ENCODE peak calls at places on chromosomes 6 and 20, in ten cellular contexts. One of them, this sample, is unnamed.
A peak's percentile ranks its signal among the peaks of the same experiment; 100 is the strongest.

GRCh38 chr6:159043986-159044385 is 805 bp downstream of the TAGAP start:
- DNase-seq in GM06990: no peak
- DNase-seq in BE2C: no peak
- DNase-seq in upper lobe of right lung: no peak
- DNase-seq in RWPE1: no peak
- DNase-seq in uterus: no peak
- DNase-seq in endothelial cell: no peak
- DNase-seq in fibroblast of pulmonary artery: no peak
- DNase-seq in endodermal cell: no peak
- DNase-seq in GM13976: no peak
- DNase-seq in this sample: no peak

GRCh38 chr6:71855406-71855805 is 30.9 kb upstream of the RIMS1 start:
- DNase-seq in GM06990: peak; percentile 37
- DNase-seq in BE2C: no peak
- DNase-seq in upper lobe of right lung: no peak
- DNase-seq in RWPE1: no peak
- DNase-seq in uterus: no peak
- DNase-seq in endothelial cell: no peak
- DNase-seq in fibroblast of pulmonary artery: no peak
- DNase-seq in endodermal cell: no peak
- DNase-seq in GM13976: peak; percentile 21
- DNase-seq in this sample: no peak

GRCh38 chr6:53896237-53896636 is 101.4 kb downstream of the LRRC1 start:
- DNase-seq in GM06990: no peak
- DNase-seq in BE2C: no peak
- DNase-seq in upper lobe of right lung: no peak
- DNase-seq in RWPE1: peak; percentile 5
- DNase-seq in uterus: no peak
- DNase-seq in endothelial cell: no peak
- DNase-seq in fibroblast of pulmonary artery: peak; percentile 53
- DNase-seq in endodermal cell: no peak
- DNase-seq in GM13976: no peak
- DNase-seq in this sample: no peak

GRCh38 chr20:5002077-5002413 is 735 bp upstream of the SLC23A2 start:
- DNase-seq in GM06990: no peak
- DNase-seq in BE2C: peak; percentile 20
- DNase-seq in upper lobe of right lung: no peak
- DNase-seq in RWPE1: no peak
- DNase-seq in uterus: peak; percentile 18
- DNase-seq in endothelial cell: no peak
- DNase-seq in fibroblast of pulmonary artery: no peak
- DNase-seq in endodermal cell: peak; percentile 85
- DNase-seq in GM13976: no peak
- DNase-seq in this sample: no peak

GRCh38 chr6:101980924-101981323 is 587.4 kb downstream of the GRIK2 start:
- DNase-seq in GM06990: no peak
- DNase-seq in BE2C: peak; percentile 42
- DNase-seq in upper lobe of right lung: no peak
- DNase-seq in RWPE1: no peak
- DNase-seq in uterus: no peak
- DNase-seq in endothelial cell: no peak
- DNase-seq in fibroblast of pulmonary artery: no peak
- DNase-seq in endodermal cell: no peak
- DNase-seq in GM13976: no peak
- DNase-seq in this sample: no peak

GRCh38 chr20:25139061-25139705 is 56.3 kb upstream of the ENTPD6 start:
- DNase-seq in GM06990: no peak
- DNase-seq in BE2C: no peak
- DNase-seq in upper lobe of right lung: no peak
- DNase-seq in RWPE1: peak; percentile 42
- DNase-seq in uterus: no peak
- DNase-seq in endothelial cell: no peak
- DNase-seq in fibroblast of pulmonary artery: no peak
- DNase-seq in endodermal cell: peak; percentile 58
- DNase-seq in GM13976: no peak
- DNase-seq in this sample: no peak

GRCh38 chr6:62285612-62286469 is at the start of gene KHDRBS2:
- DNase-seq in GM06990: peak; percentile 71
- DNase-seq in BE2C: peak; percentile 74
- DNase-seq in upper lobe of right lung: peak; percentile 95
- DNase-seq in RWPE1: peak; percentile 11
- DNase-seq in uterus: peak; percentile 60
- DNase-seq in endothelial cell: no peak
- DNase-seq in fibroblast of pulmonary artery: peak; percentile 0
- DNase-seq in endodermal cell: peak; percentile 99
- DNase-seq in GM13976: peak; percentile 85
- DNase-seq in this sample: peak; percentile 87

GRCh38 chr6:20424679-20425078 is 23.0 kb downstream of the E2F3 start:
- DNase-seq in GM06990: no peak
- DNase-seq in BE2C: no peak
- DNase-seq in upper lobe of right lung: no peak
- DNase-seq in RWPE1: no peak
- DNase-seq in uterus: no peak
- DNase-seq in endothelial cell: no peak
- DNase-seq in fibroblast of pulmonary artery: peak; percentile 63
- DNase-seq in endodermal cell: peak; percentile 68
- DNase-seq in GM13976: no peak
- DNase-seq in this sample: no peak

GRCh38 chr6:5937936-5938706 is 68.6 kb downstream of the NRN1 start:
- DNase-seq in GM06990: no peak
- DNase-seq in BE2C: no peak
- DNase-seq in upper lobe of right lung: no peak
- DNase-seq in RWPE1: no peak
- DNase-seq in uterus: no peak
- DNase-seq in endothelial cell: no peak
- DNase-seq in fibroblast of pulmonary artery: no peak
- DNase-seq in endodermal cell: peak; percentile 66
- DNase-seq in GM13976: no peak
- DNase-seq in this sample: no peak

GRCh38 chr20:44041001-44041400 is 126.3 kb downstream of the TOX2 start:
- DNase-seq in GM06990: no peak
- DNase-seq in BE2C: no peak
- DNase-seq in upper lobe of right lung: peak; percentile 33
- DNase-seq in RWPE1: no peak
- DNase-seq in uterus: no peak
- DNase-seq in endothelial cell: no peak
- DNase-seq in fibroblast of pulmonary artery: no peak
- DNase-seq in endodermal cell: no peak
- DNase-seq in GM13976: no peak
- DNase-seq in this sample: peak; percentile 59

GRCh38 chr6:39416728-39417127 is 94.2 kb upstream of the KCNK16 start:
- DNase-seq in GM06990: no peak
- DNase-seq in BE2C: no peak
- DNase-seq in upper lobe of right lung: no peak
- DNase-seq in RWPE1: peak; percentile 87
- DNase-seq in uterus: no peak
- DNase-seq in endothelial cell: no peak
- DNase-seq in fibroblast of pulmonary artery: peak; percentile 74
- DNase-seq in endodermal cell: no peak
- DNase-seq in GM13976: no peak
- DNase-seq in this sample: no peak

GRCh38 chr6:42460892-42461291 is 9.2 kb upstream of the TRERF1 start:
- DNase-seq in GM06990: no peak
- DNase-seq in BE2C: no peak
- DNase-seq in upper lobe of right lung: no peak
- DNase-seq in RWPE1: no peak
- DNase-seq in uterus: no peak
- DNase-seq in endothelial cell: no peak
- DNase-seq in fibroblast of pulmonary artery: no peak
- DNase-seq in endodermal cell: no peak
- DNase-seq in GM13976: no peak
- DNase-seq in this sample: no peak

DNA sequence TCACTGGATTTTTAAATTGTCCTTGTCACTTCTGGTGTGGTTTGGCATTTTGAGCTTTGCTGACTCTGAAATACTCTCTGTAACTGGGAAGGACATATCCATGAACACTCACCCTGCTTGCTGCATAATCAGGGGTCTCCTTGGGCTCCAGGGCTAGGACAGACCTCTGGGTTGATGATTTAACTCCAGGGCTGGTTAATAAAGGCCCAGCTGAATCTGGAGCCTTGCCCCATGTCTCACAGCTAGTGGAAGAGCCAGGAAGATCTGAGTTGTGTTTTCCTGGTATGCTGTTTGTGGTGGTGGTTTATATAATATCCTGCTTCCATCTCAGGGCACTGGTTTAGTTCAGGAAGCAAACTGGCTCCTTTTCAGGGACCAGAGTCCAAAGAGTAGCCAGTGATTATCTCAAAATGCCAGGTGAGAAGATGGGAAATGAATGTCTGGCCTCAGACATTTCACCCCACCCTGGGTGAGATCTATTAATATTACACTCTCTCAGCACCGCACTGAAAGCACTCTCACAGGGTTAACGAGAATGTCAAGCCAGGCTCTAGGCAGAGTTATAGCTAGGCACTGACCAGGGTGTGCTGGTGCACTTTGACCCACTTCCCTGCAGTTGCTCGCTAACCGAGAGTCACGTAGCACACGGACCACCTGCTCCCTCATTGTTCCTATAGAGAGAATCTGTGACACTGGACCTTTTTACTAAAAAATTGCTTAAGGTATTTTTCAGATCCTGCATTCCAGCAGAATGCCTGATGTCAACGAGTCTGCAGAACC is 90.1 kb upstream of the SLC22A16 start:
- DNase-seq in GM06990: no peak
- DNase-seq in BE2C: no peak
- DNase-seq in upper lobe of right lung: no peak
- DNase-seq in RWPE1: no peak
- DNase-seq in uterus: no peak
- DNase-seq in endothelial cell: no peak
- DNase-seq in fibroblast of pulmonary artery: no peak
- DNase-seq in endodermal cell: no peak
- DNase-seq in GM13976: no peak
- DNase-seq in this sample: no peak
- TF ChIP-seq CTCF in GM06990: no peak
- TF ChIP-seq CTCF in BE2C: no peak
- TF ChIP-seq CTCF in upper lobe of right lung: no peak
- TF ChIP-seq CTCF in RWPE1: no peak
- TF ChIP-seq CTCF in uterus: no peak
- TF ChIP-seq CTCF in endothelial cell: no peak
- TF ChIP-seq CTCF in fibroblast of pulmonary artery: no peak
- TF ChIP-seq CTCF in endodermal cell: no peak
- TF ChIP-seq CTCF in GM13976: no peak
- TF ChIP-seq CTCF in this sample: no peak

GRCh38 chr6:121305957-121306607 is 28.2 kb downstream of the TBC1D32 start:
- DNase-seq in GM06990: peak; percentile 3
- DNase-seq in BE2C: no peak
- DNase-seq in upper lobe of right lung: no peak
- DNase-seq in RWPE1: peak; percentile 40
- DNase-seq in uterus: no peak
- DNase-seq in endothelial cell: no peak
- DNase-seq in fibroblast of pulmonary artery: peak; percentile 63
- DNase-seq in endodermal cell: no peak
- DNase-seq in GM13976: peak; percentile 32
- DNase-seq in this sample: no peak
- TF ChIP-seq CTCF in GM06990: peak; percentile 58
- TF ChIP-seq CTCF in BE2C: peak; percentile 65
- TF ChIP-seq CTCF in upper lobe of right lung: peak; percentile 58
- TF ChIP-seq CTCF in RWPE1: peak; percentile 65
- TF ChIP-seq CTCF in uterus: peak; percentile 20
- TF ChIP-seq CTCF in endothelial cell: peak; percentile 68
- TF ChIP-seq CTCF in fibroblast of pulmonary artery: peak; percentile 61
- TF ChIP-seq CTCF in endodermal cell: peak; percentile 87
- TF ChIP-seq CTCF in GM13976: peak; percentile 57
- TF ChIP-seq CTCF in this sample: peak; percentile 84

DNA sequence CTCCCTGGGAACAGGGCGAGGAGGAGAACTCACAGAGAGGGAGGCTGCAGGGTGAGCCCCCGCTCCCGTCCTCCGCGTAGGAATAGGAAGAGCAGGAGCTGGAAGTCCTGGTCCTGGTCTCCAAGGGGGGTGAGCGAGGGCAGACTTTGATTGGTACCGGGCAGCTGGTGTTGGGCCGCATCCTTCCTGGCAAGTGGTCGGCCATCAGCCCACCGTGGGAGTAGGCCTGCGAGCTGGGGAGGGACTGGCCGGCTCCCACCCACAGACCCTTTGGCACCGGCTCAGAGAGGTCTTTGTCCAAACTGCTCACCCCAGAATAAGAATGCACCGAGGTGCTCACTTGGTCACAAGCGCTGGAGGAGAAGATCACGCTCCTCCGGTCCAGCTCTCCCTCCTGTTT is 56.2 kb downstream of the GJA10 start:
- DNase-seq in GM06990: no peak
- DNase-seq in BE2C: no peak
- DNase-seq in upper lobe of right lung: no peak
- DNase-seq in RWPE1: no peak
- DNase-seq in uterus: no peak
- DNase-seq in endothelial cell: no peak
- DNase-seq in fibroblast of pulmonary artery: no peak
- DNase-seq in endodermal cell: no peak
- DNase-seq in GM13976: no peak
- DNase-seq in this sample: no peak
- TF ChIP-seq CTCF in GM06990: no peak
- TF ChIP-seq CTCF in BE2C: no peak
- TF ChIP-seq CTCF in upper lobe of right lung: no peak
- TF ChIP-seq CTCF in RWPE1: no peak
- TF ChIP-seq CTCF in uterus: no peak
- TF ChIP-seq CTCF in endothelial cell: no peak
- TF ChIP-seq CTCF in fibroblast of pulmonary artery: no peak
- TF ChIP-seq CTCF in endodermal cell: no peak
- TF ChIP-seq CTCF in GM13976: no peak
- TF ChIP-seq CTCF in this sample: no peak

GRCh38 chr6:16291739-16292138 is 53.4 kb downstream of the GMPR start:
- DNase-seq in GM06990: no peak
- DNase-seq in BE2C: no peak
- DNase-seq in upper lobe of right lung: no peak
- DNase-seq in RWPE1: no peak
- DNase-seq in uterus: no peak
- DNase-seq in endothelial cell: no peak
- DNase-seq in fibroblast of pulmonary artery: no peak
- DNase-seq in endodermal cell: no peak
- DNase-seq in GM13976: no peak
- DNase-seq in this sample: no peak

GRCh38 chr6:16285467-16286150 is 47.2 kb downstream of the GMPR start:
- DNase-seq in GM06990: no peak
- DNase-seq in BE2C: no peak
- DNase-seq in upper lobe of right lung: no peak
- DNase-seq in RWPE1: no peak
- DNase-seq in uterus: no peak
- DNase-seq in endothelial cell: no peak
- DNase-seq in fibroblast of pulmonary artery: no peak
- DNase-seq in endodermal cell: no peak
- DNase-seq in GM13976: no peak
- DNase-seq in this sample: no peak

GRCh38 chr6:16286151-16286522 is 47.8 kb downstream of the GMPR start:
- DNase-seq in GM06990: peak; percentile 40
- DNase-seq in BE2C: peak; percentile 76
- DNase-seq in upper lobe of right lung: no peak
- DNase-seq in RWPE1: no peak
- DNase-seq in uterus: peak; percentile 31
- DNase-seq in endothelial cell: peak; percentile 88
- DNase-seq in fibroblast of pulmonary artery: peak; percentile 61
- DNase-seq in endodermal cell: peak; percentile 94
- DNase-seq in GM13976: peak; percentile 79
- DNase-seq in this sample: no peak

GRCh38 chr6:16284472-16284871 is 46.1 kb downstream of the GMPR start:
- DNase-seq in GM06990: no peak
- DNase-seq in BE2C: no peak
- DNase-seq in upper lobe of right lung: no peak
- DNase-seq in RWPE1: no peak
- DNase-seq in uterus: no peak
- DNase-seq in endothelial cell: no peak
- DNase-seq in fibroblast of pulmonary artery: no peak
- DNase-seq in endodermal cell: no peak
- DNase-seq in GM13976: no peak
- DNase-seq in this sample: no peak

GRCh38 chr6:16288163-16288562 is 49.8 kb downstream of the GMPR start:
- DNase-seq in GM06990: no peak
- DNase-seq in BE2C: no peak
- DNase-seq in upper lobe of right lung: no peak
- DNase-seq in RWPE1: no peak
- DNase-seq in uterus: no peak
- DNase-seq in endothelial cell: no peak
- DNase-seq in fibroblast of pulmonary artery: no peak
- DNase-seq in endodermal cell: no peak
- DNase-seq in GM13976: no peak
- DNase-seq in this sample: no peak
- TF ChIP-seq CTCF in GM06990: no peak
- TF ChIP-seq CTCF in BE2C: no peak
- TF ChIP-seq CTCF in upper lobe of right lung: no peak
- TF ChIP-seq CTCF in RWPE1: no peak
- TF ChIP-seq CTCF in uterus: no peak
- TF ChIP-seq CTCF in endothelial cell: no peak
- TF ChIP-seq CTCF in fibroblast of pulmonary artery: no peak
- TF ChIP-seq CTCF in endodermal cell: no peak
- TF ChIP-seq CTCF in GM13976: no peak
- TF ChIP-seq CTCF in this sample: no peak